ENCODE peak calls at places on chromosomes 11 and 22, in five cellular contexts. F is astrocyte of the spinal cord; N is left ventricle myocardium inferior; I is CD8-positive, alpha-beta T cell; O is lung. T is an unnamed sample.

GRCh38 chr22:47618180-47618579 is 855.7 kb downstream of the TBC1D22A start:
- DNase-seq in O (no peak), F (no peak), N (no peak), I (no peak), T (no peak)

GRCh38 chr11:69642549-69642912 is 1.6 kb downstream of the CCND1 start:
- DNase-seq in O (no peak), F (no peak), N (peak; percentile 38), I (peak; percentile 57), T (no peak)

GRCh38 chr11:68412593-68413475 is 47.7 kb upstream of the PPP6R3 start:
- DNase-seq in O (no peak), N (peak; percentile 52), I (no peak), F (peak; percentile 57), T (no peak)

GRCh38 chr11:29914203-29914930 is 102.5 kb downstream of the KCNA4 start:
- DNase-seq in F (no peak), I (no peak), N (no peak), O (no peak), T (no peak)

GRCh38 chr11:128492903-128493569 is 94.3 kb downstream of the ETS1 start:
- DNase-seq in O (no peak), N (no peak), F (no peak), I (no peak), T (no peak)

GRCh38 chr11:46700251-46701077 is at the start of the genes ARHGAP1 and ZNF408:
- DNase-seq in O (peak; percentile 100), F (peak; percentile 99), I (peak; percentile 99), N (peak; percentile 99), T (peak; percentile 100)

GRCh38 chr22:23261900-23262450 is 81.7 kb downstream of the BCR start:
- DNase-seq in F (no peak), N (no peak), I (no peak), O (no peak), T (no peak)

GRCh38 chr22:20967697-20968201 is 694 bp downstream of the AIFM3 start:
- DNase-seq in N (no peak), F (no peak), O (no peak), I (no peak), T (no peak)

GRCh38 chr11:84923489-84923888 is 703.7 kb downstream of the DLG2 start:
- DNase-seq in I (no peak), F (no peak), O (no peak), N (no peak), T (no peak)

GRCh38 chr11:116833816-116834534 is 3.4 kb downstream of the APOA1 start:
- DNase-seq in N (no peak), O (no peak), F (no peak), I (no peak), T (no peak)

GRCh38 chr22:49136041-49136815 is 691.4 kb downstream of the BRD1 start:
- DNase-seq in N (no peak), I (no peak), F (no peak), O (no peak), T (no peak)

GRCh38 chr11:114317738-114318137 is 21.5 kb downstream of the NNMT start:
- DNase-seq in N (peak; percentile 39), O (no peak), F (peak; percentile 71), I (no peak), T (peak; percentile 83)

GRCh38 chr11:118156531-118157185 is 4.0 kb upstream of the SCN4B start:
- DNase-seq in I (no peak), F (no peak), N (no peak), O (no peak), T (no peak)

GRCh38 chr11:47750725-47751124 is 16.4 kb downstream of the FNBP4 start:
- DNase-seq in I (no peak), O (no peak), N (no peak), F (no peak), T (no peak)

DNA sequence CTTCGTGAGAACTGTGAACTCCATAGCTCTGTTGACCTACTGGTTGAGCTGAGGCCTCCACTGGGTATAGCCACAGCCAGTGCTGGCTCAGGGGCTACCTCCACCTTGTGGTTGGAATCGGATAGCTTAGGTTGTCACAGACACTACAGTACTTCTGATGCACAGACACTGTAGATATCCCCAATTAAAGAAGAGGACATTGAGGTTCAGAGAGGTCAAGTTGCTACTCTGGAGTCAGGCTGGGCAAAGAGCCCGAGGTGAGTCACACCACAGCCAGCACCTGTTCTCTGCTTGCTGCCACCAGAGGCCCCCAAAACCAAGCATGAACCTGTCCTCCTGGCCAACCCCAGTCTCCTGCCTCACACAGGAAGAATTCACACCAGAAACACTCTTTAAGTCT is 5.4 kb downstream of the UFD1 start:
- DNase-seq in N (no peak), F (no peak), O (no peak), I (no peak), T (no peak)
- TF ChIP-seq CTCF in N (no peak), F (peak; percentile 18), O (no peak), I (no peak), T (no peak)

GRCh38 chr11:66262191-66262590 is 6.2 kb upstream of the RAB1B start:
- DNase-seq in N (no peak), F (no peak), I (no peak), O (no peak), T (no peak)

GRCh38 chr11:66259225-66259624 is 9.2 kb upstream of the RAB1B start:
- DNase-seq in F (no peak), I (no peak), O (no peak), N (no peak), T (no peak)

GRCh38 chr11:66259976-66260375 is 8.5 kb upstream of the RAB1B start:
- DNase-seq in O (no peak), F (no peak), I (no peak), N (no peak), T (no peak)

GRCh38 chr11:66261578-66261977 is 6.9 kb upstream of the RAB1B start:
- DNase-seq in I (no peak), N (no peak), O (no peak), F (no peak), T (no peak)

DNA sequence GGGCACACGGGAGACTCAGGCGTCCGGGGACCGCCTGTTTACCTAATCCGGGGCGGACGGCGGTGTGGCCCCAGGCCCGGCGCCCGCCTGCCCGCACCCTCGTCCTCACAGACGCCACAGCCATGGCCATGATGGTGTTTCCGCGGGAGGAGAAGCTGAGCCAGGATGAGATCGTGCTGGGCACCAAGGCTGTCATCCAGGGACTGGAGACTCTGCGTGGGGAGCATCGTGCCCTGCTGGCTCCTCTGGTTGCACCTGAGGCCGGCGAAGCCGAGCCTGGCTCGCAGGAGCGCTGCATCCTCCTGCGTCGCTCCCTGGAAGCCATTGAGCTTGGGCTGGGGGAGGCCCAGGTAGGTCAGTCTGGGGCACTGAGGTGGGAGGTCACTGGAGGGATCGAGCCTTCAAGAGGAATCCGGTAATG is 10.0 kb upstream of the RAB1B start:
- DNase-seq in I (no peak), F (no peak), N (no peak), O (no peak), T (no peak)
- TF ChIP-seq CTCF in I (no peak), F (no peak), N (peak; percentile 33), O (no peak), T (no peak)

DNA sequence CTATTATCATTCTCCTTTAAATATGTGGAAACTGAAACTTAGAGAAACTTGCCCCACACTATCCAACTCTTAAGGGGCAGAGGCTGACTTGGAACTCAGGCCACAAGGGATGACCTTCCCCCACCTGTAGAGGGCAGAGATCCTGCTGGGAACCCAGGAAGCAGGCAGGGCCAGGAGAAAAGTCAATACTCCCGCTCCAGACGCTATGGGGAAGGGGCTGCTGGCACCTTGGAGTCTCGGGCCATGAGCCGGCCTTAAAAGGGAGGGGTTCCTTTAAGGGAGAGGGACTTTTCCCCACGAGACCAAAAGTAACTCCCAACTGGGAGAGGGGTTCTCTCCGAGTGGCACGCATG is 620 bp upstream of the ANO5 start:
- DNase-seq in I (no peak), N (peak; percentile 10), O (no peak), F (no peak), T (no peak)
- TF ChIP-seq CTCF in I (no peak), N (no peak), O (no peak), F (no peak), T (peak; percentile 22)

GRCh38 chr11:65352783-65353182 is 1.8 kb upstream of the TIGD3 start:
- DNase-seq in F (peak; percentile 29), I (no peak), O (no peak), N (no peak), T (no peak)
- TF ChIP-seq CTCF in F (peak; percentile 43), I (no peak), O (no peak), N (peak; percentile 34), T (peak; percentile 36)

GRCh38 chr11:13276852-13277718 is 505 bp upstream of the BMAL1 start:
- DNase-seq in N (peak; percentile 98), O (peak; percentile 98), I (peak; percentile 98), F (peak; percentile 99), T (peak; percentile 100)
- TF ChIP-seq CTCF in N (no peak), O (no peak), I (no peak), F (no peak), T (peak; percentile 33)

GRCh38 chr11:67353317-67354313 is at the start of gene POLD4:
- DNase-seq in N (peak; percentile 99), F (peak; percentile 97), I (peak; percentile 98), O (peak; percentile 98), T (peak; percentile 99)

GRCh38 chr11:67355794-67356550 is 2.6 kb upstream of the POLD4 start:
- DNase-seq in F (no peak), I (no peak), O (no peak), N (no peak), T (no peak)

GRCh38 chr11:67355023-67355793 is 1.9 kb upstream of the POLD4 start:
- DNase-seq in F (no peak), O (no peak), N (no peak), I (no peak), T (no peak)

GRCh38 chr11:67352546-67353316 is 615 bp downstream of the POLD4 start:
- DNase-seq in I (no peak), N (peak; percentile 42), O (peak; percentile 58), F (no peak), T (no peak)

DNA sequence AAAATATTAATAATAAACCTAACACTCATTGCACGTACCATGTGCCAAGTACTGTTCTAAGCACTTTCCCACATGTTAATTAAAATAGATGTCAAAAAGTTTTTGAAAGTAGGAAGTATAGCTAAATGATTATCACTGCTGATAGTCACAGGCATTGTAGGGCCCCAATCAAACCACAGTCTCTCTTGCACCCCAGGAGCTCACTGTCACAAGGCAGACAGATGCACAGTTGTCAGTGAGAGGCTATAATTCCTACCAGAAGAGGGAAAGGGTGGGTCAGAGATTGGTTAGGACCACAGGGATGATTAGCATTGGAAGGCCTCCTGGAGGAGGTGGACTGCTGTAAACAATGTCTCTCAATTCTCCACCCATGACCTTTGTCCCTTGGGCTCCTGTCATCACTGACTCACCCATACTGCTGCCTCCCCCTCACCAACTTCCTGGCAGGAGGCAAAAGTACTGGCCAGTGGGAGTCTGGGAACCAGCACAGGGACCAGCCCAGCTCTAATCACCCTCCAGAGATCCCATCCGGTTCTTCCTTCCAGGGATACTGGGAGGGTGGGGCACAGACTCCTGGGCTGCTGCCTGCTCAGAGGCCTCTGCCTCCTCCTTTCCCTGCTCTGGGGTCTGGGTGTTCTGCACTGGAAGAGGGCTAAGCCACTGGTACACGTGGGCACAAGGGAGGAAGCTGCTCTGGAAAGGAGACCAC is 1.1 kb upstream of the POLD4 start:
- DNase-seq in N (peak; percentile 60), F (peak; percentile 93), O (peak; percentile 68), I (no peak), T (no peak)
- TF ChIP-seq CTCF in N (peak; percentile 19), F (peak; percentile 12), O (no peak), I (no peak), T (no peak)

T was measured in esophagus muscularis mucosa.